ENCODE peak calls at places on chromosome 1, in eight cellular contexts. Y is left lung, I is activated B cell treated with CpG ODN at 0.5 μM for 24 hours, T is Calu3, O is BE2C, E is A549, K is ovary, C is transverse colon. Q is an unnamed sample.

GRCh38 chr1:52032785-52033131 is 852 bp downstream of the KTI12 start:
- DNase-seq in Y (peak), I (peak), T (peak), O (peak), E (peak), K (peak), C (peak), Q (no peak)

GRCh38 chr1:78171736-78172590 is 126.2 kb downstream of the GIPC2 start:
- DNase-seq in Y (no peak), I (no peak), T (no peak), O (no peak), E (no peak), K (no peak), C (no peak), Q (no peak)

GRCh38 chr1:24379733-24380315 is 33.8 kb downstream of the STPG1 start:
- DNase-seq in Y (no peak), I (no peak), T (no peak), O (no peak), E (no peak), K (no peak), C (no peak), Q (no peak)

GRCh38 chr1:79811173-79811572 is 804.6 kb upstream of the ADGRL4 start:
- DNase-seq in Y (no peak), I (no peak), T (no peak), O (no peak), E (peak), K (no peak), C (no peak), Q (no peak)

GRCh38 chr1:209643295-209644020 is 8.8 kb downstream of the LAMB3 start:
- DNase-seq in Y (no peak), I (no peak), T (no peak), O (no peak), E (no peak), K (peak), C (no peak), Q (no peak)

GRCh38 chr1:36133484-36133883 is 8.5 kb upstream of the COL8A2 start:
- DNase-seq in Y (peak), I (no peak), T (peak), O (peak), E (peak), K (peak), C (peak), Q (peak)

GRCh38 chr1:118186026-118186425 is 998 bp upstream of the SPAG17 start:
- DNase-seq in Y (no peak), I (no peak), T (no peak), O (no peak), E (no peak), K (no peak), C (no peak), Q (no peak)

GRCh38 chr1:200731654-200732332 is 6.9 kb upstream of the CAMSAP2 start:
- DNase-seq in Y (no peak), I (no peak), T (no peak), O (no peak), E (peak), K (no peak), C (no peak), Q (no peak)

GRCh38 chr1:243946946-243947345 is 96.9 kb upstream of the AKT3 start:
- DNase-seq in Y (no peak), I (no peak), T (peak), O (peak), E (peak), K (no peak), C (no peak), Q (no peak)

GRCh38 chr1:219062161-219062560 is 111.5 kb upstream of the LYPLAL1 start:
- DNase-seq in Y (no peak), I (no peak), T (no peak), O (no peak), E (no peak), K (no peak), C (no peak), Q (no peak)

GRCh38 chr1:175118375-175118774 is 50.7 kb downstream of the TNN start:
- DNase-seq in Y (no peak), I (no peak), T (no peak), O (no peak), E (no peak), K (no peak), C (no peak), Q (no peak)

GRCh38 chr1:245380790-245381535 is 226.2 kb downstream of the KIF26B start:
- DNase-seq in Y (no peak), I (no peak), T (no peak), O (peak), E (no peak), K (no peak), C (no peak), Q (no peak)

GRCh38 chr1:68955424-68955823 is 458.5 kb upstream of the DEPDC1 start:
- DNase-seq in Y (no peak), I (no peak), T (no peak), O (no peak), E (no peak), K (no peak), C (no peak), Q (no peak)

GRCh38 chr1:11527541-11528452 is 48.8 kb downstream of the DISP3 start:
- DNase-seq in Y (no peak), I (no peak), T (no peak), O (no peak), E (no peak), K (no peak), C (no peak), Q (no peak)

GRCh38 chr1:234961468-234962339 is 166.9 kb downstream of the TOMM20 start:
- DNase-seq in Y (no peak), I (no peak), T (no peak), O (no peak), E (peak), K (no peak), C (no peak), Q (no peak)

GRCh38 chr1:68571499-68571898 is 74.6 kb upstream of the DEPDC1 start:
- DNase-seq in Y (no peak), I (no peak), T (no peak), O (no peak), E (no peak), K (no peak), C (no peak), Q (no peak)

GRCh38 chr1:53330819-53331218 is 2.9 kb upstream of the LRP8 start:
- DNase-seq in Y (peak), I (peak), T (no peak), O (no peak), E (no peak), K (peak), C (no peak), Q (no peak)

GRCh38 chr1:5717031-5717682 is 275.1 kb downstream of the NPHP4 start:
- DNase-seq in Y (peak), I (no peak), T (no peak), O (no peak), E (no peak), K (no peak), C (no peak), Q (no peak)

GRCh38 chr1:223123238-223123976 is 19.6 kb downstream of the TLR5 start:
- DNase-seq in Y (peak), I (peak), T (peak), O (peak), E (peak), K (peak), C (peak), Q (peak)

GRCh38 chr1:169321539-169321938 is 46.1 kb downstream of the NME7 start:
- DNase-seq in Y (no peak), I (no peak), T (no peak), O (no peak), E (peak), K (no peak), C (no peak), Q (no peak)

GRCh38 chr1:20587639-20588017 is 1.3 kb upstream of the CDA start:
- DNase-seq in Y (no peak), I (no peak), T (no peak), O (no peak), E (peak), K (no peak), C (peak), Q (peak)

GRCh38 chr1:231020816-231021215 is 19.2 kb downstream of the FAM89A start:
- DNase-seq in Y (no peak), I (no peak), T (no peak), O (no peak), E (no peak), K (no peak), C (no peak), Q (no peak)

GRCh38 chr1:247746391-247746935 is 1.5 kb downstream of the OR14A2 start:
- DNase-seq in Y (no peak), I (no peak), T (no peak), O (no peak), E (no peak), K (no peak), C (no peak), Q (no peak)

GRCh38 chr1:217717959-217718358 is 86.8 kb downstream of the SPATA17 start:
- DNase-seq in Y (no peak), I (no peak), T (no peak), O (no peak), E (peak), K (no peak), C (no peak), Q (no peak)

GRCh38 chr1:222464841-222465210 is 83.1 kb downstream of the HHIPL2 start:
- DNase-seq in Y (peak), I (peak), T (peak), O (peak), E (peak), K (peak), C (peak), Q (no peak)

GRCh38 chr1:70866522-70867256 is 180.9 kb downstream of the PTGER3 start:
- DNase-seq in Y (no peak), I (no peak), T (no peak), O (peak), E (no peak), K (no peak), C (no peak), Q (no peak)
- TF ChIP-seq CTCF in Y (no peak), I (no peak), T (no peak), O (peak), E (no peak), K (no peak), C (no peak), Q (no peak)

DNA sequence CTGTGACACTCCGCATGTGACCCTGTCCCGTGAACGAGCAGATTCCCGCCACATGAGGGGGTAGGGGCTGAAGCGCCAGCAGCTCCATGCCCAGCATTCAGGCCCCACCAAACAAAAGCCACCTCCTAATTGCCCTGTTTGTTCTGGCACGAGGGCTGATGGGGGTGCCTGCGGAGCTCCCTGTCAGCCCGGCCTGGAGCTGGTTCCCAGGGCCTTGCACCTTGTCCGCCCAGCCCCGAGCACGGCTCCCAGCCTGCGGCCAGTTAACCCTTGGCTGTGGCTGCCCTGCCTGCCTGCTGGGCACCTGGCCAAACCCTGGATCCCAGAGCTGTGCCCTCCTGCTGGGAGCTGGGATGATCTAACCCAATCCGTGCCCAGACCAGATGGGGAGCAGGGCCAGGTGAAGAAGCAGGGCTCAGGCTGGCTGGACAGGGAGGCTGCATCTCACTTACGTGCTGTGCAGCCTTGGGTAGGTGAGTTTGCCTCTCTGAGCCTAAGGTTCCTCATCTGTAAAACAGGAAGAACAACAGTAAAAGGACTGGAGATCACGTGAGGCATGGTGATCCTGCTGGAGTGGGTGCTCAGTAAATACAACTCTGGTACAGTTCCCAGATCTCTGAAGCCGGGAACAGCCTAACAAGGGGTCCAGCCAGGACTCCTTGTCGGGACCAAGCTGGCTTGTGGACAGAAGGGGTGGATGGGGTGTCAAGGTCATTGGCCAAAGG is 110.9 kb upstream of the IFFO2 start:
- DNase-seq in Y (no peak), I (no peak), T (peak), O (no peak), E (peak), K (no peak), C (peak), Q (no peak)
- TF ChIP-seq CTCF in Y (no peak), I (no peak), T (no peak), O (no peak), E (no peak), K (no peak), C (no peak), Q (no peak)

DNA sequence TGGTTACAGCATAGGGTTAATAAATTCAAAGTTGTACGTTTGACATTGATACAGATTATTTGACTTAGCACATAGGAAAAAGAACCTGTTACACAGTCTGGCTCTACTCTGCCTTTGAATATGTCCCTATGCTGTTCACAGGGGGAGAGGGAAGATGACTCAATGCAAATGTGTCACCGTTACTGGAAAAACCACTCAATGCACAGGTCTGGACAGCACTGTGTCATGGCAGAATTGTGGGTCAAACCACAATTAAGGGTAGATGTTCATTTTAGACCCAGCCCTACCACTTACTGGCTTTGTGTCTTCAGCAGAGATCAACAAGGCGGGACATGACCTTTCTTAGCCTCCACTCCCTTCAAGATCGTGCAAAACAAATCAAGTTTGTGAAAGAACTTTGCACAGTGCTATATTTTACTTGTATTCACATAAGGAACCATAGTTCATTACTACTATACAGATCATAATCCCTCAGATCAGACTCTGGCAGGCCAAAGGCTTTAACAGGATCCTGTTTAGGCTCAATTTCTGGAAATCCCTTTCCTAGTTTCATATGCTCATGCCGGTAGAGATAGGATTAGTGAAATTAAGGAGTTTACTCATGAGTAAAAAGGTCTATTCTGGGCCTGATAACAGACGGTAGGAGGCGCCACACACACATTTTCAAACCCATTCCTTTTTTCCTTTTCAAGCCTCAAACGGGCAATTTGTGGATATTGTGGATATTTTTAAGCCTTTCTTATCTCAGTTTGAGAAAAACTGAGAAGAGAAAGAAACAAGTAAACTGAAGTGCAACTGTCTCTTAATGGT is 22.0 kb downstream of the EIF2D start:
- DNase-seq in Y (no peak), I (no peak), T (peak), O (no peak), E (no peak), K (no peak), C (no peak), Q (no peak)
- TF ChIP-seq CTCF in Y (no peak), I (no peak), T (no peak), O (peak), E (peak), K (no peak), C (no peak), Q (peak)

GRCh38 chr1:157154291-157154690 is 16.1 kb upstream of the ETV3 start:
- DNase-seq in Y (no peak), I (no peak), T (no peak), O (peak), E (no peak), K (no peak), C (no peak), Q (no peak)
- TF ChIP-seq CTCF in Y (no peak), I (no peak), T (no peak), O (no peak), E (no peak), K (no peak), C (no peak), Q (no peak)

GRCh38 chr1:8388732-8389562 is 71.0 kb downstream of the SLC45A1 start:
- DNase-seq in Y (no peak), I (no peak), T (no peak), O (no peak), E (no peak), K (no peak), C (no peak), Q (no peak)

GRCh38 chr1:8392522-8392921 is 74.6 kb downstream of the SLC45A1 start:
- DNase-seq in Y (no peak), I (no peak), T (no peak), O (no peak), E (no peak), K (peak), C (no peak), Q (no peak)

GRCh38 chr1:8389962-8390535 is 72.1 kb downstream of the SLC45A1 start:
- DNase-seq in Y (no peak), I (no peak), T (no peak), O (no peak), E (no peak), K (no peak), C (no peak), Q (no peak)

GRCh38 chr1:8394456-8395321 is 76.8 kb downstream of the SLC45A1 start:
- DNase-seq in Y (no peak), I (no peak), T (peak), O (no peak), E (no peak), K (no peak), C (no peak), Q (no peak)

GRCh38 chr1:8390707-8391106 is 72.8 kb downstream of the SLC45A1 start:
- DNase-seq in Y (no peak), I (no peak), T (no peak), O (no peak), E (no peak), K (no peak), C (no peak), Q (no peak)
- TF ChIP-seq CTCF in Y (no peak), I (no peak), T (no peak), O (no peak), E (no peak), K (no peak), C (no peak), Q (no peak)

GRCh38 chr1:28494737-28495136 is 11.1 kb upstream of the RCC1 start:
- DNase-seq in Y (no peak), I (no peak), T (no peak), O (no peak), E (no peak), K (no peak), C (no peak), Q (no peak)
- TF ChIP-seq CTCF in Y (no peak), I (no peak), T (no peak), O (no peak), E (no peak), K (no peak), C (no peak), Q (no peak)